ENCODE peak calls at places on chromosomes 2 and 18, in seven cellular contexts. One of them, this sample, is unnamed.

GRCh38 chr2:178871536-178871935 is 64.3 kb upstream of the TTN start:
- DNase-seq in nephron progenitor cell: no peak
- DNase-seq in HT-29: no peak
- DNase-seq in memory B cell: no peak
- DNase-seq in pancreas: no peak
- DNase-seq in GM19239: no peak
- DNase-seq in RKO: peak; percentile 49
- DNase-seq in this sample: no peak

GRCh38 chr2:168573128-168573903 is 117.2 kb downstream of the CERS6 start:
- DNase-seq in memory B cell: no peak
- DNase-seq in HT-29: no peak
- DNase-seq in nephron progenitor cell: no peak
- DNase-seq in RKO: no peak
- DNase-seq in GM19239: no peak
- DNase-seq in pancreas: no peak
- DNase-seq in this sample: no peak

GRCh38 chr2:176643711-176644110 is 374.5 kb downstream of the MTX2 start:
- DNase-seq in pancreas: no peak
- DNase-seq in HT-29: no peak
- DNase-seq in memory B cell: no peak
- DNase-seq in nephron progenitor cell: peak; percentile 55
- DNase-seq in GM19239: no peak
- DNase-seq in RKO: no peak
- DNase-seq in this sample: no peak

GRCh38 chr2:66828876-66829275 is 394.0 kb downstream of the MEIS1 start:
- DNase-seq in memory B cell: no peak
- DNase-seq in RKO: no peak
- DNase-seq in pancreas: no peak
- DNase-seq in GM19239: no peak
- DNase-seq in nephron progenitor cell: no peak
- DNase-seq in HT-29: no peak
- DNase-seq in this sample: no peak

GRCh38 chr2:62200868-62201267 is 5.0 kb downstream of the B3GNT2 start:
- DNase-seq in RKO: no peak
- DNase-seq in memory B cell: no peak
- DNase-seq in HT-29: no peak
- DNase-seq in pancreas: no peak
- DNase-seq in nephron progenitor cell: no peak
- DNase-seq in GM19239: no peak
- DNase-seq in this sample: no peak

GRCh38 chr2:238444242-238444641 is 17.5 kb downstream of the ASB1 start:
- DNase-seq in HT-29: no peak
- DNase-seq in nephron progenitor cell: no peak
- DNase-seq in pancreas: no peak
- DNase-seq in GM19239: no peak
- DNase-seq in RKO: no peak
- DNase-seq in memory B cell: no peak
- DNase-seq in this sample: no peak

GRCh38 chr18:80200171-80200931 is 47.0 kb downstream of the PARD6G start:
- DNase-seq in pancreas: no peak
- DNase-seq in nephron progenitor cell: no peak
- DNase-seq in GM19239: no peak
- DNase-seq in memory B cell: no peak
- DNase-seq in HT-29: peak; percentile 22
- DNase-seq in RKO: peak; percentile 16
- DNase-seq in this sample: no peak

GRCh38 chr18:9874730-9875129 is 11.0 kb upstream of the TXNDC2 start:
- DNase-seq in HT-29: no peak
- DNase-seq in RKO: no peak
- DNase-seq in pancreas: no peak
- DNase-seq in nephron progenitor cell: no peak
- DNase-seq in GM19239: no peak
- DNase-seq in memory B cell: no peak
- DNase-seq in this sample: no peak

GRCh38 chr2:104944495-104944894 is 90.6 kb downstream of the POU3F3 start:
- DNase-seq in nephron progenitor cell: peak; percentile 39
- DNase-seq in HT-29: peak; percentile 73
- DNase-seq in memory B cell: no peak
- DNase-seq in pancreas: no peak
- DNase-seq in GM19239: no peak
- DNase-seq in RKO: peak; percentile 38
- DNase-seq in this sample: no peak

GRCh38 chr2:33111002-33111446 is 164.3 kb downstream of the LTBP1 start:
- DNase-seq in nephron progenitor cell: no peak
- DNase-seq in RKO: no peak
- DNase-seq in memory B cell: no peak
- DNase-seq in pancreas: no peak
- DNase-seq in HT-29: no peak
- DNase-seq in GM19239: no peak
- DNase-seq in this sample: no peak

GRCh38 chr2:46306320-46306719 is 9.1 kb downstream of the EPAS1 start:
- DNase-seq in nephron progenitor cell: no peak
- DNase-seq in GM19239: no peak
- DNase-seq in pancreas: peak; percentile 44
- DNase-seq in RKO: peak; percentile 10
- DNase-seq in memory B cell: no peak
- DNase-seq in HT-29: peak; percentile 79
- DNase-seq in this sample: no peak

GRCh38 chr18:66754335-66754734 is 150.4 kb upstream of the CDH19 start:
- DNase-seq in memory B cell: no peak
- DNase-seq in GM19239: no peak
- DNase-seq in RKO: no peak
- DNase-seq in nephron progenitor cell: no peak
- DNase-seq in HT-29: no peak
- DNase-seq in pancreas: no peak
- DNase-seq in this sample: no peak

GRCh38 chr2:112301171-112301584 is 25.8 kb downstream of the ZC3H6 start:
- DNase-seq in RKO: no peak
- DNase-seq in pancreas: no peak
- DNase-seq in HT-29: no peak
- DNase-seq in nephron progenitor cell: no peak
- DNase-seq in GM19239: no peak
- DNase-seq in memory B cell: no peak
- DNase-seq in this sample: no peak

GRCh38 chr2:112161431-112162145 is 23.4 kb downstream of the FBLN7 start:
- DNase-seq in GM19239: no peak
- DNase-seq in RKO: no peak
- DNase-seq in pancreas: no peak
- DNase-seq in HT-29: no peak
- DNase-seq in nephron progenitor cell: no peak
- DNase-seq in memory B cell: no peak
- DNase-seq in this sample: no peak

GRCh38 chr2:70556608-70557007 is 3.0 kb upstream of the TGFA start:
- DNase-seq in pancreas: no peak
- DNase-seq in GM19239: no peak
- DNase-seq in RKO: no peak
- DNase-seq in HT-29: no peak
- DNase-seq in memory B cell: no peak
- DNase-seq in nephron progenitor cell: no peak
- DNase-seq in this sample: no peak

GRCh38 chr2:166167451-166167850 is 39.6 kb upstream of the SCN1A start:
- DNase-seq in nephron progenitor cell: no peak
- DNase-seq in HT-29: no peak
- DNase-seq in GM19239: no peak
- DNase-seq in memory B cell: no peak
- DNase-seq in pancreas: no peak
- DNase-seq in RKO: no peak
- DNase-seq in this sample: no peak

GRCh38 chr2:39437522-39438296 is 624 bp upstream of the MAP4K3 start:
- DNase-seq in nephron progenitor cell: peak; percentile 22
- DNase-seq in pancreas: peak; percentile 61
- DNase-seq in GM19239: peak; percentile 35
- DNase-seq in HT-29: peak; percentile 60
- DNase-seq in RKO: peak; percentile 55
- DNase-seq in memory B cell: peak; percentile 11
- DNase-seq in this sample: peak; percentile 81

GRCh38 chr18:3466051-3466450 is 16.1 kb downstream of the TGIF1 start:
- DNase-seq in nephron progenitor cell: no peak
- DNase-seq in memory B cell: no peak
- DNase-seq in HT-29: peak; percentile 18
- DNase-seq in pancreas: no peak
- DNase-seq in GM19239: no peak
- DNase-seq in RKO: peak; percentile 67
- DNase-seq in this sample: no peak

GRCh38 chr2:109636290-109636675 is 22.1 kb downstream of the SOWAHC start:
- DNase-seq in RKO: no peak
- DNase-seq in memory B cell: no peak
- DNase-seq in GM19239: no peak
- DNase-seq in HT-29: no peak
- DNase-seq in pancreas: no peak
- DNase-seq in nephron progenitor cell: no peak
- DNase-seq in this sample: no peak

GRCh38 chr18:46518438-46518837 is 138.6 kb downstream of the LOXHD1 start:
- DNase-seq in GM19239: no peak
- DNase-seq in RKO: no peak
- DNase-seq in HT-29: peak; percentile 12
- DNase-seq in pancreas: no peak
- DNase-seq in nephron progenitor cell: peak; percentile 25
- DNase-seq in memory B cell: no peak
- DNase-seq in this sample: no peak